ENCODE peak calls at places on chromosomes 2 and 18, in eight cellular contexts. F is pancreas; D is iPS DF 6.9; X is OCI-LY7; C is astrocyte; L is type B pancreatic cell; Z is CD4-positive, alpha-beta memory T cell; A is H1. B is an unnamed sample.

GRCh38 chr18:2912357-2913299 is 65.8 kb downstream of the EMILIN2 start:
- DNase-seq in F (no peak), D (no peak), X (no peak), C (no peak), L (peak), Z (no peak), A (no peak), B (no peak)

GRCh38 chr2:42371621-42372473 is 10.8 kb upstream of the COX7A2L start:
- DNase-seq in F (no peak), D (no peak), X (no peak), C (no peak), L (no peak), Z (no peak), A (no peak), B (no peak)

GRCh38 chr18:69686861-69687260 is 260.8 kb downstream of the CD226 start:
- DNase-seq in F (no peak), D (no peak), X (no peak), C (no peak), L (no peak), Z (no peak), A (no peak), B (no peak)

GRCh38 chr2:27798948-27799645 is 27.6 kb downstream of the MRPL33 start:
- DNase-seq in F (no peak), D (peak), X (no peak), C (peak), L (peak), Z (no peak), A (peak), B (peak)

GRCh38 chr2:181680937-181681811 is 857 bp upstream of the NEUROD1 start:
- DNase-seq in F (no peak), D (no peak), X (no peak), C (no peak), L (no peak), Z (no peak), A (peak), B (no peak)

GRCh38 chr2:55901322-55901721 is 22.3 kb downstream of the EFEMP1 start:
- DNase-seq in F (no peak), D (no peak), X (no peak), C (peak), L (no peak), Z (no peak), A (no peak), B (no peak)

GRCh38 chr2:37593024-37593423 is 78.4 kb downstream of the CDC42EP3 start:
- DNase-seq in F (no peak), D (no peak), X (no peak), C (no peak), L (no peak), Z (no peak), A (no peak), B (no peak)

GRCh38 chr2:64668542-64668941 is 14.8 kb upstream of the SERTAD2 start:
- DNase-seq in F (no peak), D (no peak), X (no peak), C (no peak), L (no peak), Z (no peak), A (no peak), B (no peak)

GRCh38 chr2:240277073-240277806 is 136.8 kb upstream of the OTOS start:
- DNase-seq in F (peak), D (no peak), X (no peak), C (peak), L (no peak), Z (no peak), A (no peak), B (no peak)

GRCh38 chr18:74479486-74480148 is 16.5 kb upstream of the CNDP2 start:
- DNase-seq in F (no peak), D (no peak), X (no peak), C (no peak), L (no peak), Z (no peak), A (no peak), B (no peak)

GRCh38 chr2:183019718-183020442 is 18.4 kb downstream of the NCKAP1 start:
- DNase-seq in F (no peak), D (no peak), X (no peak), C (no peak), L (no peak), Z (no peak), A (no peak), B (no peak)

GRCh38 chr2:128299628-128300027 is 19.0 kb downstream of the HS6ST1 start:
- DNase-seq in F (peak), D (no peak), X (no peak), C (no peak), L (no peak), Z (peak), A (no peak), B (no peak)

GRCh38 chr2:214995926-214996670 is 142.3 kb downstream of the ABCA12 start:
- DNase-seq in F (no peak), D (no peak), X (no peak), C (no peak), L (no peak), Z (no peak), A (no peak), B (no peak)

GRCh38 chr2:241813080-241813805 is 4.2 kb downstream of the NEU4 start:
- DNase-seq in F (peak), D (no peak), X (no peak), C (no peak), L (peak), Z (no peak), A (no peak), B (no peak)

GRCh38 chr2:191462370-191462769 is 215.6 kb upstream of the NABP1 start:
- DNase-seq in F (peak), D (no peak), X (no peak), C (no peak), L (no peak), Z (no peak), A (no peak), B (no peak)

GRCh38 chr2:218387369-218388194 is 5.5 kb downstream of the SLC11A1 start:
- DNase-seq in F (peak), D (no peak), X (no peak), C (peak), L (no peak), Z (peak), A (peak), B (no peak)

GRCh38 chr18:45201029-45201428 is 414.2 kb upstream of the SLC14A2 start:
- DNase-seq in F (no peak), D (no peak), X (no peak), C (no peak), L (no peak), Z (no peak), A (no peak), B (no peak)

GRCh38 chr2:57842531-57842930 is 204.1 kb upstream of the VRK2 start:
- DNase-seq in F (no peak), D (no peak), X (no peak), C (peak), L (no peak), Z (no peak), A (no peak), B (no peak)